ENCODE peak calls at places on chromosomes 2 and 18, in ten cellular contexts. T is AG20443; K is head of caudate nucleus; L is foreskin fibroblast; O is NCI-H1436 treated with DMSO at 0.1 percent for 48 hours; A is stimulated activated CD4-positive, alpha-beta T cell treated with anti-CD3 and anti-CD28 coated beads, TNF-alpha, amount 100 ng/mL, for 48 hours; W is fibroblast of gingiva; R is pancreas; J is heart right ventricle; N is H7. U is an unnamed sample.

GRCh38 chr2:77458216-77458615 is 64.0 kb downstream of the LRRTM4 start:
- DNase-seq in L (no peak), T (no peak), A (no peak), O (no peak), K (no peak), R (no peak), N (no peak), W (no peak), J (peak; percentile 8), U (peak; percentile 42)

GRCh38 chr2:172200495-172201085 is 97.9 kb upstream of the DLX2 start:
- DNase-seq in T (no peak), A (peak; percentile 8), J (no peak), O (no peak), N (no peak), K (no peak), W (peak; percentile 38), R (no peak), L (peak; percentile 77), U (no peak)

GRCh38 chr18:25533088-25533676 is 181.2 kb upstream of the ZNF521 start:
- DNase-seq in A (no peak), T (no peak), R (no peak), W (no peak), O (no peak), L (no peak), N (no peak), K (no peak), J (no peak), U (no peak)

GRCh38 chr18:9914584-9915290 is 921 bp downstream of the VAPA start:
- DNase-seq in J (peak; percentile 62), W (peak; percentile 59), N (peak; percentile 62), A (peak; percentile 64), L (peak; percentile 89), T (peak; percentile 79), R (peak; percentile 87), K (peak; percentile 47), O (no peak), U (no peak)

GRCh38 chr2:216339456-216340279 is 32.6 kb downstream of the MARCHF4 start:
- DNase-seq in A (no peak), K (no peak), R (no peak), T (peak; percentile 69), L (peak; percentile 67), N (peak; percentile 73), J (peak; percentile 68), O (no peak), W (peak; percentile 46), U (no peak)

GRCh38 chr2:21501344-21502027 is 377.7 kb downstream of the TDRD15 start:
- DNase-seq in W (no peak), J (no peak), N (no peak), T (no peak), L (no peak), K (no peak), A (no peak), O (no peak), R (no peak), U (peak; percentile 8)

GRCh38 chr2:74414913-74415761 is 6.3 kb downstream of the C2orf81 start:
- DNase-seq in R (no peak), J (peak; percentile 64), A (peak; percentile 23), L (peak; percentile 63), T (peak; percentile 81), K (peak; percentile 69), W (peak; percentile 20), N (peak; percentile 64), O (no peak), U (no peak)

GRCh38 chr2:120720176-120720575 is 15.5 kb upstream of the GLI2 start:
- DNase-seq in W (no peak), J (no peak), L (no peak), R (no peak), T (no peak), O (no peak), K (no peak), A (no peak), N (peak; percentile 8), U (no peak)

GRCh38 chr2:156430978-156431358 is 5.2 kb upstream of the GPD2 start:
- DNase-seq in T (peak; percentile 49), A (no peak), O (no peak), K (no peak), N (peak; percentile 16), R (no peak), J (no peak), L (peak; percentile 63), W (peak; percentile 66), U (peak; percentile 58)

GRCh38 chr2:55431982-55432627 is 12.4 kb upstream of the CCDC88A start:
- DNase-seq in N (peak; percentile 32), T (peak; percentile 51), K (no peak), O (no peak), J (no peak), L (peak; percentile 70), R (no peak), W (peak; percentile 51), A (no peak), U (peak; percentile 76)

GRCh38 chr2:64770137-64770780 is 116.5 kb upstream of the SERTAD2 start:
- DNase-seq in W (no peak), R (no peak), K (no peak), J (no peak), A (no peak), N (no peak), O (no peak), L (peak; percentile 57), T (no peak), U (no peak)

GRCh38 chr18:23943104-23943503 is 71.5 kb upstream of the TTC39C start:
- DNase-seq in A (no peak), K (no peak), J (no peak), L (no peak), N (no peak), R (no peak), T (no peak), W (no peak), O (no peak), U (no peak)

GRCh38 chr2:178385595-178386148 is 65.3 kb downstream of the PRKRA start:
- DNase-seq in J (no peak), L (peak; percentile 26), W (no peak), K (no peak), O (no peak), R (no peak), A (no peak), N (no peak), T (no peak), U (no peak)

GRCh38 chr2:64325477-64325851 is 128.5 kb upstream of the LGALSL start:
- DNase-seq in K (no peak), N (no peak), J (no peak), T (no peak), O (no peak), A (no peak), W (no peak), R (no peak), L (peak; percentile 23), U (no peak)

GRCh38 chr2:168194784-168195522 is 52.4 kb downstream of the STK39 start:
- DNase-seq in T (peak; percentile 65), O (no peak), J (no peak), W (peak; percentile 42), R (no peak), L (peak; percentile 82), A (no peak), K (no peak), N (no peak), U (no peak)

GRCh38 chr2:167215595-167215994 is 327.3 kb downstream of the XIRP2 start:
- DNase-seq in T (no peak), W (no peak), O (no peak), K (no peak), A (no peak), L (no peak), N (peak; percentile 20), J (no peak), R (peak; percentile 92), U (no peak)

GRCh38 chr2:24083567-24084385 is 858 bp downstream of the TP53I3 start:
- DNase-seq in W (peak; percentile 79), T (peak; percentile 67), K (peak; percentile 15), O (peak; percentile 22), J (no peak), N (peak; percentile 90), A (no peak), R (peak; percentile 78), L (peak; percentile 84), U (peak; percentile 43)

GRCh38 chr2:3981446-3981845 is 278.1 kb downstream of the DCDC2C start:
- DNase-seq in T (no peak), K (peak; percentile 32), W (no peak), R (no peak), J (no peak), O (no peak), A (no peak), L (no peak), N (no peak), U (no peak)

U was measured in pons.